ENCODE peak calls at places on chromosomes 12 and 14, in four cellular contexts. R, K, N and V are unnamed samples.

GRCh38 chr12:2412305-2412643 is 359.5 kb downstream of the CACNA1C start:
- DNase-seq in R (no peak), K (no peak), N (no peak), V (no peak)

GRCh38 chr12:96047621-96048211 is 12.3 kb upstream of the LTA4H start:
- DNase-seq in R (peak), K (no peak), N (peak), V (no peak)

GRCh38 chr12:126338031-126338441 is 1272.8 kb downstream of the AACS start:
- DNase-seq in R (no peak), K (no peak), N (no peak), V (no peak)

GRCh38 chr12:66965613-66966012 is 286.7 kb upstream of the GRIP1 start:
- DNase-seq in R (no peak), K (no peak), N (no peak), V (no peak)

GRCh38 chr12:12979731-12980259 is 20.3 kb downstream of the HEBP1 start:
- DNase-seq in R (peak), K (no peak), N (no peak), V (no peak)

GRCh38 chr14:20652996-20653975 is 11.8 kb upstream of the OR6S1 start:
- DNase-seq in R (peak), K (peak), N (no peak), V (peak)

GRCh38 chr14:78644824-78645559 is 474.8 kb downstream of the NRXN3 start:
- DNase-seq in R (no peak), K (no peak), N (no peak), V (no peak)

GRCh38 chr14:59148334-59148900 is 40.0 kb upstream of the DAAM1 start:
- DNase-seq in R (no peak), K (no peak), N (no peak), V (no peak)

GRCh38 chr12:40622246-40622838 is 69.9 kb upstream of the CNTN1 start:
- DNase-seq in R (peak), K (peak), N (peak), V (peak)

GRCh38 chr14:99803106-99803437 is 9.9 kb downstream of the EML1 start:
- DNase-seq in R (no peak), K (no peak), N (no peak), V (no peak)

GRCh38 chr12:9948606-9949286 is 16.6 kb upstream of the CLEC2A start:
- DNase-seq in R (no peak), K (no peak), N (no peak), V (no peak)

GRCh38 chr12:77992760-77993159 is 162.1 kb downstream of the NAV3 start:
- DNase-seq in R (no peak), K (no peak), N (no peak), V (no peak)

GRCh38 chr12:113260127-113260526 is 38.9 kb downstream of the TPCN1 start:
- DNase-seq in R (no peak), K (no peak), N (no peak), V (no peak)

GRCh38 chr12:116882742-116883141 is 1.5 kb upstream of the HRK start:
- DNase-seq in R (peak), K (no peak), N (no peak), V (no peak)

GRCh38 chr12:14696265-14696741 is at the start of gene GUCY2C:
- DNase-seq in R (no peak), K (no peak), N (no peak), V (no peak)

GRCh38 chr14:24726480-24726879 is 92.5 kb upstream of the GZMB start:
- DNase-seq in R (no peak), K (no peak), N (no peak), V (no peak)

GRCh38 chr12:113903381-113903863 is 62.7 kb downstream of the RBM19 start:
- DNase-seq in R (peak), K (no peak), N (no peak), V (no peak)

GRCh38 chr12:920676-921075 is 28.8 kb downstream of the RAD52 start:
- DNase-seq in R (no peak), K (no peak), N (no peak), V (no peak)

GRCh38 chr12:120620624-120621023 is 19.8 kb upstream of the CABP1 start:
- DNase-seq in R (no peak), K (no peak), N (peak), V (no peak)

GRCh38 chr14:100345711-100346110 is 22.6 kb downstream of the SLC25A47 start:
- DNase-seq in R (no peak), K (no peak), N (no peak), V (no peak)

GRCh38 chr14:74401504-74402241 is 24.3 kb downstream of the SYNDIG1L start:
- DNase-seq in R (no peak), K (peak), N (peak), V (peak)

GRCh38 chr12:86727151-86727550 is 471.0 kb upstream of the MGAT4C start:
- DNase-seq in R (peak), K (no peak), N (no peak), V (no peak)

GRCh38 chr12:6167327-6168280 is 32.6 kb upstream of the CD9 start:
- DNase-seq in R (peak), K (no peak), N (peak), V (no peak)